ENCODE peak calls at places on chromosomes 12 and 14, in six cellular contexts. P, H, A, T, V and O are unnamed samples.

GRCh38 chr12:63276537-63277365 is 125.8 kb upstream of the AVPR1A start:
- DNase-seq in P (peak; percentile 33), V (peak; percentile 61), A (no peak), H (no peak), T (peak; percentile 9), O (no peak)

GRCh38 chr14:29925736-29926135 is 1.9 kb downstream of the PRKD1 start:
- DNase-seq in T (no peak), H (no peak), A (no peak), V (no peak), P (no peak), O (no peak)

GRCh38 chr14:51862839-51863235 is 2.4 kb downstream of the GNG2 start:
- DNase-seq in H (no peak), A (no peak), T (no peak), P (no peak), V (no peak), O (no peak)

GRCh38 chr14:75234173-75234855 is 44.3 kb upstream of the FOS start:
- DNase-seq in H (no peak), V (peak; percentile 38), P (no peak), A (peak; percentile 22), T (peak; percentile 39), O (no peak)

GRCh38 chr12:54215990-54216579 is 27.3 kb upstream of the SMUG1 start:
- DNase-seq in V (no peak), H (no peak), P (no peak), A (no peak), T (no peak), O (no peak)

GRCh38 chr12:118682656-118683055 is 298.7 kb upstream of the SRRM4 start:
- DNase-seq in V (no peak), T (no peak), A (no peak), H (no peak), P (no peak), O (no peak)

GRCh38 chr12:78308701-78309100 is 478.0 kb downstream of the NAV3 start:
- DNase-seq in H (no peak), T (no peak), V (no peak), P (no peak), A (no peak), O (no peak)

GRCh38 chr14:68666206-68666730 is 126.6 kb downstream of the ZFP36L1 start:
- DNase-seq in T (no peak), P (no peak), H (no peak), V (no peak), A (no peak), O (no peak)

GRCh38 chr12:50017653-50018052 is 7.6 kb downstream of the RACGAP1 start:
- DNase-seq in A (no peak), V (no peak), T (no peak), H (no peak), P (peak; percentile 20), O (no peak)

GRCh38 chr14:95432152-95433093 is 84.0 kb downstream of the SYNE3 start:
- DNase-seq in P (no peak), T (peak; percentile 61), V (no peak), H (no peak), A (peak; percentile 20), O (peak; percentile 50)

GRCh38 chr14:65359503-65359902 is 53.0 kb upstream of the FUT8 start:
- DNase-seq in T (peak; percentile 11), P (no peak), A (no peak), V (peak; percentile 29), H (no peak), O (no peak)

GRCh38 chr12:22722779-22723178 is 97.8 kb downstream of the ETNK1 start:
- DNase-seq in H (no peak), T (no peak), V (no peak), P (no peak), A (no peak), O (no peak)

GRCh38 chr14:99260652-99261551 is 11.1 kb downstream of the BCL11B start:
- DNase-seq in P (no peak), H (peak; percentile 17), A (no peak), V (no peak), T (no peak), O (no peak)

GRCh38 chr12:10196210-10196609 is 16.5 kb upstream of the GABARAPL1 start:
- DNase-seq in P (peak; percentile 41), A (no peak), H (no peak), T (no peak), V (no peak), O (no peak)

GRCh38 chr12:56206373-56207166 is 15.2 kb downstream of the RNF41 start:
- DNase-seq in P (peak; percentile 62), T (no peak), A (no peak), H (no peak), V (no peak), O (peak; percentile 44)

GRCh38 chr12:54840293-54840692 is 14.0 kb upstream of the MUCL1 start:
- DNase-seq in P (peak; percentile 62), A (no peak), T (no peak), V (no peak), H (no peak), O (no peak)

GRCh38 chr12:100401660-100402059 is 44.8 kb downstream of the SLC17A8 start:
- DNase-seq in H (no peak), P (no peak), T (no peak), A (no peak), V (no peak), O (no peak)

GRCh38 chr14:34059925-34060746 is 109.3 kb upstream of the EGLN3 start:
- DNase-seq in H (peak; percentile 47), P (peak; percentile 57), A (peak; percentile 16), T (peak; percentile 36), V (no peak), O (peak; percentile 24)

GRCh38 chr14:104696671-104697316 is 7.4 kb downstream of the INF2 start:
- DNase-seq in T (no peak), A (peak; percentile 34), V (no peak), H (no peak), P (no peak), O (no peak)

GRCh38 chr12:26271889-26272492 is 76.6 kb downstream of the SSPN start:
- DNase-seq in P (no peak), V (no peak), T (peak; percentile 22), A (no peak), H (peak; percentile 63), O (no peak)

GRCh38 chr12:95742586-95742985 is 48.0 kb downstream of the NTN4 start:
- DNase-seq in V (no peak), P (no peak), T (peak; percentile 51), H (peak; percentile 28), A (peak; percentile 40), O (no peak)

GRCh38 chr12:42705863-42706262 is 116.3 kb upstream of the PRICKLE1 start:
- DNase-seq in T (peak; percentile 34), P (no peak), V (no peak), A (no peak), H (peak; percentile 49), O (no peak)

GRCh38 chr14:77031680-77032482 is 3.4 kb upstream of the IRF2BPL start:
- DNase-seq in P (no peak), A (no peak), V (no peak), T (no peak), H (no peak), O (no peak)

GRCh38 chr12:108367436-108367835 is 28.3 kb upstream of the CMKLR1 start:
- DNase-seq in V (no peak), P (peak; percentile 84), H (peak; percentile 61), A (no peak), T (no peak), O (peak; percentile 83)

GRCh38 chr14:55448146-55448614 is 7.8 kb upstream of the TBPL2 start:
- DNase-seq in H (peak; percentile 53), T (no peak), A (no peak), V (peak; percentile 100), P (no peak), O (no peak)

GRCh38 chr12:75670175-75670574 is 158.8 kb upstream of the KRR1 start:
- DNase-seq in T (no peak), H (no peak), P (no peak), A (no peak), V (no peak), O (no peak)

GRCh38 chr12:22626429-22626828 is 1.5 kb downstream of the ETNK1 start:
- DNase-seq in H (no peak), A (no peak), P (no peak), T (peak; percentile 41), V (no peak), O (no peak)

GRCh38 chr12:54227376-54227775 is 38.6 kb upstream of the SMUG1 start:
- DNase-seq in A (no peak), V (no peak), T (no peak), H (no peak), P (no peak), O (no peak)

GRCh38 chr14:32072701-32073100 is 4.4 kb upstream of the ARHGAP5 start:
- DNase-seq in H (no peak), P (no peak), V (no peak), A (no peak), T (no peak), O (no peak)

GRCh38 chr12:116002890-116003536 is 274.5 kb downstream of the MED13L start:
- DNase-seq in P (no peak), V (no peak), T (no peak), H (peak; percentile 53), A (no peak), O (no peak)

GRCh38 chr12:22443379-22444316 is 100.7 kb downstream of the C2CD5 start:
- DNase-seq in A (peak; percentile 28), T (peak; percentile 81), V (peak; percentile 75), H (peak; percentile 59), P (peak; percentile 73), O (peak; percentile 72)